ENCODE peak calls at places on chromosome 17, in four cellular contexts. One of them, this sample, is unnamed.

GRCh38 chr17:48544356-48545021 is 420 bp downstream of the HOXB2 start:
- DNase-seq in lung: peak; percentile 74
- DNase-seq in HepG2: no peak
- DNase-seq in fibroblast of lung: peak; percentile 94
- DNase-seq in this sample: no peak

GRCh38 chr17:19287651-19288050 is 50.5 kb downstream of the EPN2 start:
- DNase-seq in lung: no peak
- DNase-seq in fibroblast of lung: no peak
- DNase-seq in HepG2: no peak
- DNase-seq in this sample: peak; percentile 27

GRCh38 chr17:6753006-6753445 is 2.8 kb upstream of the XAF1 start:
- DNase-seq in lung: peak; percentile 41
- DNase-seq in fibroblast of lung: peak; percentile 94
- DNase-seq in HepG2: peak; percentile 11
- DNase-seq in this sample: no peak

GRCh38 chr17:82830249-82830661 is 9.6 kb downstream of the ZNF750 start:
- DNase-seq in HepG2: no peak
- DNase-seq in lung: no peak
- DNase-seq in fibroblast of lung: peak; percentile 18
- DNase-seq in this sample: no peak

GRCh38 chr17:41664587-41665565 is 23.8 kb upstream of the EIF1 start:
- DNase-seq in fibroblast of lung: no peak
- DNase-seq in lung: no peak
- DNase-seq in HepG2: no peak
- DNase-seq in this sample: no peak

GRCh38 chr17:622356-622755 is 92.3 kb downstream of the VPS53 start:
- DNase-seq in HepG2: no peak
- DNase-seq in lung: no peak
- DNase-seq in fibroblast of lung: peak; percentile 88
- DNase-seq in this sample: no peak

GRCh38 chr17:58956997-58957724 is 149.5 kb downstream of the TRIM37 start:
- DNase-seq in HepG2: peak; percentile 18
- DNase-seq in fibroblast of lung: peak; percentile 78
- DNase-seq in lung: no peak
- DNase-seq in this sample: no peak

GRCh38 chr17:68080411-68081150 is 45.0 kb downstream of the KPNA2 start:
- DNase-seq in HepG2: no peak
- DNase-seq in fibroblast of lung: no peak
- DNase-seq in lung: no peak
- DNase-seq in this sample: no peak

GRCh38 chr17:7740481-7741001 is 23.0 kb downstream of the DNAH2 start:
- DNase-seq in lung: no peak
- DNase-seq in fibroblast of lung: no peak
- DNase-seq in HepG2: no peak
- DNase-seq in this sample: no peak

GRCh38 chr17:44552361-44552760 is 4.9 kb upstream of the FZD2 start:
- DNase-seq in HepG2: peak; percentile 69
- DNase-seq in lung: no peak
- DNase-seq in fibroblast of lung: no peak
- DNase-seq in this sample: no peak

GRCh38 chr17:45413498-45413923 is 19.2 kb downstream of the ARHGAP27 start:
- DNase-seq in fibroblast of lung: no peak
- DNase-seq in HepG2: peak; percentile 57
- DNase-seq in lung: no peak
- DNase-seq in this sample: no peak

GRCh38 chr17:64262125-64262421 is 987 bp downstream of the TEX2 start:
- DNase-seq in fibroblast of lung: no peak
- DNase-seq in lung: no peak
- DNase-seq in HepG2: peak; percentile 41
- DNase-seq in this sample: no peak

GRCh38 chr17:71085238-71086033 is 916.1 kb downstream of the KCNJ2 start:
- DNase-seq in fibroblast of lung: no peak
- DNase-seq in HepG2: peak; percentile 48
- DNase-seq in lung: peak; percentile 30
- DNase-seq in this sample: peak; percentile 76

GRCh38 chr17:64166876-64167275 is 36.9 kb upstream of the ERN1 start:
- DNase-seq in HepG2: no peak
- DNase-seq in lung: no peak
- DNase-seq in fibroblast of lung: no peak
- DNase-seq in this sample: no peak

GRCh38 chr17:69581061-69581955 is 166.8 kb downstream of the MAP2K6 start:
- DNase-seq in lung: no peak
- DNase-seq in HepG2: no peak
- DNase-seq in fibroblast of lung: peak; percentile 46
- DNase-seq in this sample: no peak

GRCh38 chr17:30521766-30522165 is 44.6 kb downstream of the GOSR1 start:
- DNase-seq in HepG2: no peak
- DNase-seq in fibroblast of lung: no peak
- DNase-seq in lung: no peak
- DNase-seq in this sample: no peak

GRCh38 chr17:57735707-57736106 is 9.4 kb downstream of the CCDC182 start:
- DNase-seq in HepG2: peak; percentile 37
- DNase-seq in lung: no peak
- DNase-seq in fibroblast of lung: no peak
- DNase-seq in this sample: peak; percentile 88

GRCh38 chr17:75637143-75637538 is 3.9 kb downstream of the SMIM5 start:
- DNase-seq in HepG2: no peak
- DNase-seq in fibroblast of lung: no peak
- DNase-seq in lung: no peak
- DNase-seq in this sample: no peak

GRCh38 chr17:75636381-75637142 is 3.3 kb downstream of the SMIM5 start:
- DNase-seq in lung: no peak
- DNase-seq in fibroblast of lung: no peak
- DNase-seq in HepG2: no peak
- DNase-seq in this sample: no peak

GRCh38 chr17:75634754-75635609 is 1.7 kb downstream of the SMIM5 start:
- DNase-seq in lung: no peak
- DNase-seq in fibroblast of lung: no peak
- DNase-seq in HepG2: no peak
- DNase-seq in this sample: no peak

GRCh38 chr17:75634376-75634740 is 1.1 kb downstream of the SMIM5 start:
- DNase-seq in lung: no peak
- DNase-seq in fibroblast of lung: no peak
- DNase-seq in HepG2: no peak
- DNase-seq in this sample: peak; percentile 65

DNA sequence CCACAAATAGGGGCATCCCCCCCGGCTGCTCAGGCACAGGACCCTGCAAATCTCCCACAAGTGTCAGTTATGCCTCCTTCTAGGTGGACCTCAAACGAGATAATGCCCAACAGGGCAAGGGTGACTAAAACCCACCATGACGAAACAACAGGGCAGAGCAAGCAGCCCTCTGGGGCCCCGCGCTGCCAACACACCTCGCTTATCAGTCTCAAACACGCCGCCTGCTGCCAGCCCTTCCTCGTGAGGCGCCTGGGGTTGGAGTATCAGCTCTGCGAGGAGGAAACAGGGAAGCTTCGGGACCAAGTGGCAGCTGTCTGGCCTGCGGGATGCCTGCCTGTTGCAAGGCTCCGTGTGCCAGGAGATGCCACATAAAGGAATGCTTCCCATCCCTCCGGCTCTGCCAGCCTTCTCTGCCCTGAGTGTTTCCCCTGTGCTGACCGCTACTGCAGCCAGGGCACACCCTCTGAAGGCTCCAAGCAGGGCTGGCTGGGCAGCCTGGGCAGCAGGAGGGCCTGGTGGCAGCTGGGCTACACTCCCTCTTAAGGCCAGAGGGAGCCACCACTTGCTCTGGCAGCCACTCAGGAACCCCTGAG is 2.5 kb downstream of the SMIM5 start:
- DNase-seq in HepG2: no peak
- DNase-seq in fibroblast of lung: no peak
- DNase-seq in lung: no peak
- DNase-seq in this sample: no peak
- TF ChIP-seq CTCF in HepG2: no peak
- TF ChIP-seq CTCF in fibroblast of lung: no peak
- TF ChIP-seq CTCF in lung: no peak
- TF ChIP-seq CTCF in this sample: no peak

GRCh38 chr17:80893604-80894438 is 97.8 kb upstream of the CHMP6 start:
- DNase-seq in lung: no peak
- DNase-seq in fibroblast of lung: no peak
- DNase-seq in HepG2: no peak
- DNase-seq in this sample: no peak

GRCh38 chr17:80892900-80893603 is 98.6 kb upstream of the CHMP6 start:
- DNase-seq in HepG2: no peak
- DNase-seq in fibroblast of lung: peak; percentile 95
- DNase-seq in lung: no peak
- DNase-seq in this sample: no peak

GRCh38 chr17:80890551-80890930 is 101.1 kb upstream of the CHMP6 start:
- DNase-seq in HepG2: no peak
- DNase-seq in fibroblast of lung: no peak
- DNase-seq in lung: no peak
- DNase-seq in this sample: no peak

GRCh38 chr17:80891096-80892018 is 100.3 kb upstream of the CHMP6 start:
- DNase-seq in HepG2: no peak
- DNase-seq in fibroblast of lung: peak; percentile 98
- DNase-seq in lung: no peak
- DNase-seq in this sample: no peak

GRCh38 chr17:80892019-80892855 is 99.4 kb upstream of the CHMP6 start:
- DNase-seq in HepG2: no peak
- DNase-seq in fibroblast of lung: peak; percentile 99
- DNase-seq in lung: peak; percentile 73
- DNase-seq in this sample: no peak
- H3K4me3 ChIP-seq in HepG2: no peak overlapping the region
- H3K4me3 ChIP-seq in fibroblast of lung: no peak overlapping the region
- H3K4me3 ChIP-seq in lung: no peak overlapping the region
- H3K4me3 ChIP-seq in this sample: no peak overlapping the region

GRCh38 chr17:78995022-78995760 is 14.4 kb downstream of the CANT1 start:
- DNase-seq in lung: no peak
- DNase-seq in fibroblast of lung: no peak
- DNase-seq in HepG2: no peak
- DNase-seq in this sample: peak; percentile 15
- H3K36me3 ChIP-seq in lung: peaks cover 71% of the 10 kb centered on the region
- H3K36me3 ChIP-seq in fibroblast of lung: peaks cover 32% of the 10 kb centered on the region
- H3K36me3 ChIP-seq in HepG2: peaks cover 37% of the 10 kb centered on the region
- H3K36me3 ChIP-seq in this sample: peaks cover 80% of the 10 kb centered on the region

GRCh38 chr17:79233916-79234551 is 159.4 kb downstream of the ENGASE start:
- DNase-seq in HepG2: no peak
- DNase-seq in lung: no peak
- DNase-seq in fibroblast of lung: no peak
- DNase-seq in this sample: no peak
- TF ChIP-seq CTCF in HepG2: no peak
- TF ChIP-seq CTCF in lung: no peak
- TF ChIP-seq CTCF in fibroblast of lung: no peak
- TF ChIP-seq CTCF in this sample: no peak

DNA sequence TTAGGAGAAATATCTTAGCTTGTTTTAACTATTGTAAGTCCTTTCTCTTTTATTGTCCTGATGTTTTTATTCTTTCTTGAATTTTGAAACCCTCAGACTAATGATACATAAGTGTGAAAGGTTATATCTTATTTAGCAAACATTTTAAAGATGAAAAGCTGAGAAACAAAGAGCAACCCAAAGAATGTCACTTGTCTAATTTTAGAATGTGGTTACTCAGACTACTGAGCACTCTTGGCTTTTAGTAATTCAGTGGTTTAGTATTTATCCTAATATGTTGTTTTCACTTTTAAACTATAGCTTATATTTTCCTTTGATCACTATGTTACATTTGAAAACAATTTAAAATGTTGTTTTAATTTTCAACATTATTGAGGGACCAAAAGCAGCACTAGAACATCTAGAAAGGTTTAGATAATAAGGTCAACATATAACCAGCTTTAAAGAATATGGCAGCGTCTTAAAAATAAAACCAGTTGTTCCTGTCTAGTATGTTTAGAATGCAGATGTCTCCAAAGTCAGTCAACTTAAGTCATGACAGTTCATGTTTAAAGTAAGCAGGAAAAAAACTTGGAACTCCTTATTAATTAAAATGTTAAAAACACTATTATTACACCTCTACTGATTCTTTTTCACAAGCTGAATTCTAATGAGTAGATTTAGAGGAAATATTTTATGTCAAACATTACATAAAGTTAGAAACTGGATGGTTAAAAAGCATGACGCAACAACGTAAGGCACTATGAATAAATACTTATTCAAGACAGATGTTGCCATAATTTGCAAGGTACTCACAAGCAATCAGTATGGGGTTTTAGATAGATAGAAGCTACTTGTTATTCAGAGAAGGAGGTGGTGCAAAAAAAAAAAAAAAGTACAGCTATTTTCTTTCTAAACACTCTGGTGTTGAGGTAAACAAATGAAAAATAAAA is 2.4 kb downstream of the MBTD1 start:
- DNase-seq in HepG2: no peak
- DNase-seq in fibroblast of lung: peak; percentile 11
- DNase-seq in lung: no peak
- DNase-seq in this sample: no peak
- H3K4me3 ChIP-seq in HepG2: peak overlapping the region; percentile 96
- H3K4me3 ChIP-seq in fibroblast of lung: peak overlapping the region; percentile 88
- H3K4me3 ChIP-seq in lung: no peak overlapping the region
- H3K4me3 ChIP-seq in this sample: no peak overlapping the region

This sample was measured in WERI-Rb-1.